ENCODE peak calls at places on chromosome 14, in five cellular contexts. One of them, this sample, is unnamed.

GRCh38 chr14:38138581-38139138 is 69.0 kb upstream of the SSTR1 start:
- DNase-seq in right atrium auricular region: no peak
- DNase-seq in fibroblast of pulmonary artery: no peak
- DNase-seq in brain microvascular endothelial cell: no peak
- DNase-seq in IMR-90: peak; percentile 68
- DNase-seq in this sample: no peak

GRCh38 chr14:52513249-52513648 is 39.1 kb downstream of the TXNDC16 start:
- DNase-seq in right atrium auricular region: no peak
- DNase-seq in fibroblast of pulmonary artery: no peak
- DNase-seq in brain microvascular endothelial cell: no peak
- DNase-seq in IMR-90: no peak
- DNase-seq in this sample: no peak

GRCh38 chr14:84272290-84272721 is 1257.6 kb upstream of the FLRT2 start:
- DNase-seq in right atrium auricular region: no peak
- DNase-seq in fibroblast of pulmonary artery: peak; percentile 49
- DNase-seq in brain microvascular endothelial cell: peak; percentile 25
- DNase-seq in IMR-90: peak; percentile 16
- DNase-seq in this sample: no peak

GRCh38 chr14:94380225-94381148 is 7.9 kb downstream of the SERPINA1 start:
- DNase-seq in right atrium auricular region: no peak
- DNase-seq in fibroblast of pulmonary artery: no peak
- DNase-seq in brain microvascular endothelial cell: no peak
- DNase-seq in IMR-90: no peak
- DNase-seq in this sample: no peak

GRCh38 chr14:77022219-77022852 is 6.2 kb downstream of the IRF2BPL start:
- DNase-seq in right atrium auricular region: no peak
- DNase-seq in fibroblast of pulmonary artery: no peak
- DNase-seq in brain microvascular endothelial cell: no peak
- DNase-seq in IMR-90: no peak
- DNase-seq in this sample: no peak

GRCh38 chr14:59281613-59282012 is 93.1 kb downstream of the DAAM1 start:
- DNase-seq in right atrium auricular region: no peak
- DNase-seq in fibroblast of pulmonary artery: peak; percentile 77
- DNase-seq in brain microvascular endothelial cell: peak; percentile 53
- DNase-seq in IMR-90: peak; percentile 72
- DNase-seq in this sample: no peak

GRCh38 chr14:51473808-51474207 is 177.9 kb upstream of the FRMD6 start:
- DNase-seq in right atrium auricular region: no peak
- DNase-seq in fibroblast of pulmonary artery: no peak
- DNase-seq in brain microvascular endothelial cell: peak; percentile 20
- DNase-seq in IMR-90: peak; percentile 74
- DNase-seq in this sample: peak; percentile 83

GRCh38 chr14:20690848-20691640 is 2.5 kb downstream of the ANG start:
- DNase-seq in right atrium auricular region: peak; percentile 63
- DNase-seq in fibroblast of pulmonary artery: peak; percentile 86
- DNase-seq in brain microvascular endothelial cell: peak; percentile 73
- DNase-seq in IMR-90: peak; percentile 72
- DNase-seq in this sample: no peak

GRCh38 chr14:76844223-76844622 is 18.0 kb downstream of the LRRC74A start:
- DNase-seq in right atrium auricular region: peak; percentile 76
- DNase-seq in fibroblast of pulmonary artery: peak; percentile 86
- DNase-seq in brain microvascular endothelial cell: peak; percentile 20
- DNase-seq in IMR-90: peak; percentile 29
- DNase-seq in this sample: no peak

GRCh38 chr14:24339284-24340151 is at the start of gene RIPK3:
- DNase-seq in right atrium auricular region: no peak
- DNase-seq in fibroblast of pulmonary artery: no peak
- DNase-seq in brain microvascular endothelial cell: no peak
- DNase-seq in IMR-90: no peak
- DNase-seq in this sample: no peak

GRCh38 chr14:24337144-24337823 is 2.4 kb upstream of the ADCY4 start:
- DNase-seq in right atrium auricular region: no peak
- DNase-seq in fibroblast of pulmonary artery: no peak
- DNase-seq in brain microvascular endothelial cell: no peak
- DNase-seq in IMR-90: no peak
- DNase-seq in this sample: no peak

GRCh38 chr14:24340606-24341005 is 815 bp upstream of the RIPK3 start:
- DNase-seq in right atrium auricular region: no peak
- DNase-seq in fibroblast of pulmonary artery: no peak
- DNase-seq in brain microvascular endothelial cell: no peak
- DNase-seq in IMR-90: no peak
- DNase-seq in this sample: no peak

GRCh38 chr14:24337824-24338175 is 2.0 kb downstream of the RIPK3 start:
- DNase-seq in right atrium auricular region: no peak
- DNase-seq in fibroblast of pulmonary artery: no peak
- DNase-seq in brain microvascular endothelial cell: no peak
- DNase-seq in IMR-90: no peak
- DNase-seq in this sample: no peak

GRCh38 chr14:24338843-24339242 is 948 bp downstream of the RIPK3 start:
- DNase-seq in right atrium auricular region: no peak
- DNase-seq in fibroblast of pulmonary artery: no peak
- DNase-seq in brain microvascular endothelial cell: no peak
- DNase-seq in IMR-90: no peak
- DNase-seq in this sample: no peak
- H3K4me3 ChIP-seq in right atrium auricular region: peak overlapping the region; percentile 21
- H3K4me3 ChIP-seq in fibroblast of pulmonary artery: no peak overlapping the region
- H3K4me3 ChIP-seq in brain microvascular endothelial cell: no peak overlapping the region
- H3K4me3 ChIP-seq in IMR-90: no peak overlapping the region
- H3K4me3 ChIP-seq in this sample: no peak overlapping the region

DNA sequence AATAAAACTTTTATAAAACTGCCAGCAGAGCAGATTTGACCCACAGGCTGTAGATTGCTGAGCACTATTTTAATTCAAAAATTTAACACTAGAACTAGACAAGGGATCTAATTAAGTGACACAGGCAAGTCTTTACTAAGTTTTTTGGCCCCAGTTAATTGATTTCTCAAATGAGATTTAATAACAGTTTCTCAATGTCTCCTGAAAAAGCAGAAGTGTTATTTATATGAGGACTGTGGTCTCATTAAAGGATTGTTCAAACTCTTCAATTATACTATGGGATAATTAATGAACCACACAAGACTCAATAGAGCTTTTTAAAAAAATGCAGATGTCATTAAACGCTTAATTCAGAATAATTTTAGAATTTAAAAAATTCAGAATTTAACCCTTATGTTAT is 1.9 kb downstream of the HEATR5A start:
- DNase-seq in right atrium auricular region: no peak
- DNase-seq in fibroblast of pulmonary artery: no peak
- DNase-seq in brain microvascular endothelial cell: no peak
- DNase-seq in IMR-90: no peak
- DNase-seq in this sample: no peak
- H3K4me3 ChIP-seq in right atrium auricular region: no peak overlapping the region
- H3K4me3 ChIP-seq in fibroblast of pulmonary artery: peak overlapping the region; percentile 99
- H3K4me3 ChIP-seq in brain microvascular endothelial cell: no peak overlapping the region
- H3K4me3 ChIP-seq in IMR-90: no peak overlapping the region
- H3K4me3 ChIP-seq in this sample: no peak overlapping the region

DNA sequence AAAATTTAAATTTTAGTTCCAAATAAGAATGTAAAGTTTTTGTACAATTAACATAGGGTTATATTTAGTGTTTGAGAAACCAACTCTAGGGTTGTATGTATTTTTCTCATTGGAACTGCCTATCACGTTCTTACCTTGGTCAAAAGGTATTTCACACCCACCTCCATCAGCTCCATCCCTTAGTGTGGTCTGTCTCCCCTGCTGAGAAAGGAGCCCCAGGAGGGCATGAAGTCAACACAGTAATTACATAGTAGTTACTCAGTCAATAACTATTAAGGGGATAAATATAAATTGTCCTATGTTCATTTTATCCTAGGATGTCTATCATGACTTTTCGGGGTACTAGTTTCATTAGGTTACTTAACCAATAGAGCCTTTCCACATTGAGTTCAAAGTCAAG is 106.3 kb downstream of the AKAP6 start:
- DNase-seq in right atrium auricular region: no peak
- DNase-seq in fibroblast of pulmonary artery: no peak
- DNase-seq in brain microvascular endothelial cell: no peak
- DNase-seq in IMR-90: no peak
- DNase-seq in this sample: no peak
- H3K4me3 ChIP-seq in right atrium auricular region: no peak overlapping the region
- H3K4me3 ChIP-seq in fibroblast of pulmonary artery: no peak overlapping the region
- H3K4me3 ChIP-seq in brain microvascular endothelial cell: no peak overlapping the region
- H3K4me3 ChIP-seq in IMR-90: no peak overlapping the region
- H3K4me3 ChIP-seq in this sample: no peak overlapping the region

DNA sequence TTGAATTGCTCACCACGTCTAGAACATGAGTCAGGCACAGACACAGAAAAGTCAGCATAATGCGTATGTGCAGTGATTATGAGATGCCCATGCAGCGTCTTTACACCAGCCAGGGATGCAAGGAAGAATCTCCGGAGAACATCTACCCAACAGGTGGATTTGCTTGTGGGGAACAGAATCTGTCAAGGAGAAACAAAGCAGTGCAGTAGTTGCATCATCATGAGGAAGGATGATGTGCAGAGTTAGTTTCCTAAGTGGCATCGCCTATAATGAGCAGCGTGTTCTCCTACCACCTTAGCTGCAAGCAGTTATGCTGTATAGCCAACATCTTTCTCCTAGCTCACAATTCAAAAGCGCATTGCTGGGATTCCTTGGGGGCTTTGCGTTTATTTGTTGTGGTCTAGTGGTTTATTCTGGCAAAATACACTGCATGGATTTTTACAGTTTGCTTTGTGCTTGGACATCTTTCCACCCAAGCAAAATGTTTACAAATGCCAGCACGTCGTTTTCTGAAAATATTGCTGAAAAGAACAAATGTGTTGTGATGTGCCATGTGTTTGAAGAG is 233.0 kb downstream of the RGS6 start:
- DNase-seq in right atrium auricular region: no peak
- DNase-seq in fibroblast of pulmonary artery: no peak
- DNase-seq in brain microvascular endothelial cell: no peak
- DNase-seq in IMR-90: no peak
- DNase-seq in this sample: no peak
- H3K4me3 ChIP-seq in right atrium auricular region: no peak overlapping the region
- H3K4me3 ChIP-seq in fibroblast of pulmonary artery: no peak overlapping the region
- H3K4me3 ChIP-seq in brain microvascular endothelial cell: no peak overlapping the region
- H3K4me3 ChIP-seq in IMR-90: no peak overlapping the region
- H3K4me3 ChIP-seq in this sample: no peak overlapping the region

GRCh38 chr14:105529506-105530445 is 3.4 kb downstream of the TMEM121 start:
- DNase-seq in right atrium auricular region: no peak
- DNase-seq in fibroblast of pulmonary artery: no peak
- DNase-seq in brain microvascular endothelial cell: no peak
- DNase-seq in IMR-90: no peak
- DNase-seq in this sample: no peak
- H3K4me3 ChIP-seq in right atrium auricular region: no peak overlapping the region
- H3K4me3 ChIP-seq in fibroblast of pulmonary artery: no peak overlapping the region
- H3K4me3 ChIP-seq in brain microvascular endothelial cell: no peak overlapping the region
- H3K4me3 ChIP-seq in IMR-90: no peak overlapping the region
- H3K4me3 ChIP-seq in this sample: no peak overlapping the region

DNA sequence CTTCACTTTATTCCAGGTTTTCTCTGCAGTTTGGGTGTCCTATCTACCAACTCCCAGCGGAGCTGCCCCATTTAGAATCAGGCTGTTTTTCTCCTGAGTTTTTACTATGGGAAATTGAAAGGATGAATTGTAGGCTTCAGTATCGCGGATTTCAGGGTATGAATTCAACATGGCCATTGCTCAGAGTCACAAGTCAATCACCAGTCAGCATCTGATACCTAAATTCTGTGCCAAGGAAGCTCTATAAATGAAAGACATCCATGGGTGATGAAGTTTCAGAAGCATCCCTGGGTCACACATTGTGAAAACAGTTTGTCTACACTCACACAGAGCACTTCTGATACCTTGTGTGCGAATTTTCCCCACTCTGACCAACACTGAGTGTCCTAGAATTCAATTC is 35.8 kb upstream of the YY1 start:
- DNase-seq in right atrium auricular region: no peak
- DNase-seq in fibroblast of pulmonary artery: no peak
- DNase-seq in brain microvascular endothelial cell: no peak
- DNase-seq in IMR-90: no peak
- DNase-seq in this sample: no peak
- H3K4me3 ChIP-seq in right atrium auricular region: no peak overlapping the region
- H3K4me3 ChIP-seq in fibroblast of pulmonary artery: no peak overlapping the region
- H3K4me3 ChIP-seq in brain microvascular endothelial cell: no peak overlapping the region
- H3K4me3 ChIP-seq in IMR-90: no peak overlapping the region
- H3K4me3 ChIP-seq in this sample: no peak overlapping the region

GRCh38 chr14:61704554-61704953 is 9.2 kb downstream of the HIF1A start:
- DNase-seq in right atrium auricular region: no peak
- DNase-seq in fibroblast of pulmonary artery: peak; percentile 53
- DNase-seq in brain microvascular endothelial cell: no peak
- DNase-seq in IMR-90: no peak
- DNase-seq in this sample: no peak
- H3K4me3 ChIP-seq in right atrium auricular region: no peak overlapping the region
- H3K4me3 ChIP-seq in fibroblast of pulmonary artery: peak overlapping the region; percentile 71
- H3K4me3 ChIP-seq in brain microvascular endothelial cell: peak overlapping the region; percentile 77
- H3K4me3 ChIP-seq in IMR-90: no peak overlapping the region
- H3K4me3 ChIP-seq in this sample: no peak overlapping the region

DNA sequence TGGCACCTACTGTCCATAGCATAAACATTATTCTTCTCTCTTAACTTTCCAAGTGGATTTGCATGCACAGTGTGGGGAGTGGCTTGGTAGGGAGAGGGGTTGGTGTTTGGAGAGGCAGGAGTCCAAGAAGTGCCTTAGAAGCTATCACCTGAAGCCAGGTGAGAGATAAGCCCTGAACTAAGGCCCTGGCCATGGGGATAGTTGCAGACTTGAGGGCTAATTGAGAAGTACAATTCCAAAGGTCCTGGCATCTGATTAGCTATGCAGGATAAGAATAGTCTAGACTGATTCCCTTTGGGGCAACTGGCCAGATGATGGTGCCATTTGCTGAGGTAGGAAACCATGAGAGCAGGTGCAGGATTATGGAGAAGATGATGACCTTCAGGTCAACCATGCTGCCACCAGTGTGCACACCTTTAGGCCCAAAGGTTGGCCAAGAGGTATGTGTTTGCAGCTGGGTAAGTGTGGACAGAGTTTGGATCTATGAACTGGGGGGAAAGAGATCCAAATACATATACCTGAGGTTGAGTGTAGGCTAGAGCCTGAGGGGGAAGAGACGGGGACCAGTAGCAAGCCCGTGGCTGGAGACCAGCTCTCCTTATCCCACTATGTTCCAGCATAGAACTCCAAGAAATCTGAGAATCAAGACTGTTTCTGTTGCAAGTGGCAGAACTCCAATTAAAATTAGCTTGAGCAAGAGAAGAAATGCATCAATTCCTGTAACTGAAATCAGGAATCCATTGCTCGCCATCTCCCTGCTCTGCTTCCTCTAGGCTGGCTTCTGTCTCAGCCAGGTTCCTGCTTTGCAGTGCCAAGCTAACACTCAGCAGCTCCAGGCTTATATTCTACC is 1.8 kb upstream of the PCK2 start:
- DNase-seq in right atrium auricular region: no peak
- DNase-seq in fibroblast of pulmonary artery: no peak
- DNase-seq in brain microvascular endothelial cell: no peak
- DNase-seq in IMR-90: no peak
- DNase-seq in this sample: no peak
- H3K4me3 ChIP-seq in right atrium auricular region: no peak overlapping the region
- H3K4me3 ChIP-seq in fibroblast of pulmonary artery: no peak overlapping the region
- H3K4me3 ChIP-seq in brain microvascular endothelial cell: no peak overlapping the region
- H3K4me3 ChIP-seq in IMR-90: no peak overlapping the region
- H3K4me3 ChIP-seq in this sample: no peak overlapping the region

This sample was measured in BJ.